ENCODE peak calls at places on chromosome X, in six cellular contexts. One of them, this sample, is unnamed.

GRCh38 chrX:1391370-1391706 is 575 bp downstream of the SLC25A6 start:
- DNase-seq in right atrium auricular region: no peak
- DNase-seq in naive thymus-derived CD8-positive, alpha-beta T cell: no peak
- DNase-seq in RPMI8226: no peak
- DNase-seq in activated CD8-positive, alpha-beta memory T cell treated with anti-CD3 and anti-CD28 coated beads for 48 hours: peak; percentile 90
- DNase-seq in endothelial cell: peak; percentile 97
- DNase-seq in this sample: peak; percentile 92

GRCh38 chrX:16986169-16986568 is 39.7 kb downstream of the REPS2 start:
- DNase-seq in right atrium auricular region: no peak
- DNase-seq in naive thymus-derived CD8-positive, alpha-beta T cell: no peak
- DNase-seq in RPMI8226: no peak
- DNase-seq in activated CD8-positive, alpha-beta memory T cell treated with anti-CD3 and anti-CD28 coated beads for 48 hours: no peak
- DNase-seq in endothelial cell: no peak
- DNase-seq in this sample: no peak

GRCh38 chrX:10756365-10756915 is 136.1 kb upstream of the MID1 start:
- DNase-seq in right atrium auricular region: no peak
- DNase-seq in naive thymus-derived CD8-positive, alpha-beta T cell: no peak
- DNase-seq in RPMI8226: no peak
- DNase-seq in activated CD8-positive, alpha-beta memory T cell treated with anti-CD3 and anti-CD28 coated beads for 48 hours: no peak
- DNase-seq in endothelial cell: no peak
- DNase-seq in this sample: peak; percentile 10

GRCh38 chrX:51893931-51894696 is 691 bp downstream of the MAGED1 start:
- DNase-seq in right atrium auricular region: no peak
- DNase-seq in naive thymus-derived CD8-positive, alpha-beta T cell: no peak
- DNase-seq in RPMI8226: no peak
- DNase-seq in activated CD8-positive, alpha-beta memory T cell treated with anti-CD3 and anti-CD28 coated beads for 48 hours: no peak
- DNase-seq in endothelial cell: peak; percentile 5
- DNase-seq in this sample: peak; percentile 62

GRCh38 chrX:9737363-9737762 is 28.3 kb downstream of the GPR143 start:
- DNase-seq in right atrium auricular region: no peak
- DNase-seq in naive thymus-derived CD8-positive, alpha-beta T cell: no peak
- DNase-seq in RPMI8226: no peak
- DNase-seq in activated CD8-positive, alpha-beta memory T cell treated with anti-CD3 and anti-CD28 coated beads for 48 hours: no peak
- DNase-seq in endothelial cell: no peak
- DNase-seq in this sample: no peak

GRCh38 chrX:110026099-110026844 is 23.4 kb downstream of the TMEM164 start:
- DNase-seq in right atrium auricular region: no peak
- DNase-seq in naive thymus-derived CD8-positive, alpha-beta T cell: no peak
- DNase-seq in RPMI8226: no peak
- DNase-seq in activated CD8-positive, alpha-beta memory T cell treated with anti-CD3 and anti-CD28 coated beads for 48 hours: no peak
- DNase-seq in endothelial cell: no peak
- DNase-seq in this sample: no peak

GRCh38 chrX:85851418-85851817 is 195.9 kb downstream of the CHM start:
- DNase-seq in right atrium auricular region: no peak
- DNase-seq in naive thymus-derived CD8-positive, alpha-beta T cell: no peak
- DNase-seq in RPMI8226: peak; percentile 5
- DNase-seq in activated CD8-positive, alpha-beta memory T cell treated with anti-CD3 and anti-CD28 coated beads for 48 hours: no peak
- DNase-seq in endothelial cell: peak; percentile 3
- DNase-seq in this sample: peak; percentile 56

GRCh38 chrX:39936886-39937770 is 160.6 kb downstream of the BCOR start:
- DNase-seq in right atrium auricular region: no peak
- DNase-seq in naive thymus-derived CD8-positive, alpha-beta T cell: no peak
- DNase-seq in RPMI8226: peak; percentile 29
- DNase-seq in activated CD8-positive, alpha-beta memory T cell treated with anti-CD3 and anti-CD28 coated beads for 48 hours: no peak
- DNase-seq in endothelial cell: no peak
- DNase-seq in this sample: no peak

GRCh38 chrX:134695999-134696398 is 37.7 kb upstream of the PLAC1 start:
- DNase-seq in right atrium auricular region: no peak
- DNase-seq in naive thymus-derived CD8-positive, alpha-beta T cell: no peak
- DNase-seq in RPMI8226: no peak
- DNase-seq in activated CD8-positive, alpha-beta memory T cell treated with anti-CD3 and anti-CD28 coated beads for 48 hours: no peak
- DNase-seq in endothelial cell: no peak
- DNase-seq in this sample: no peak

GRCh38 chrX:112642349-112642748 is 37.4 kb downstream of the LHFPL1 start:
- DNase-seq in right atrium auricular region: no peak
- DNase-seq in naive thymus-derived CD8-positive, alpha-beta T cell: no peak
- DNase-seq in RPMI8226: peak; percentile 51
- DNase-seq in activated CD8-positive, alpha-beta memory T cell treated with anti-CD3 and anti-CD28 coated beads for 48 hours: no peak
- DNase-seq in endothelial cell: peak; percentile 31
- DNase-seq in this sample: peak; percentile 24

This sample was measured in body of pancreas.